ENCODE peak calls at places on chromosomes 1 and 21, in seven cellular contexts. D is OCI-LY7; M is LoVo; I is CD8-positive, alpha-beta T cell; R is omental fat pad; G is choroid plexus epithelial cell; B is CD8-positive, alpha-beta memory T cell. H is an unnamed sample.

GRCh38 chr21:23743821-23744220 is 1863.5 kb downstream of the MRPL39 start:
- DNase-seq in M (no peak), I (no peak), G (no peak), B (no peak), D (no peak), R (no peak), H (no peak)

GRCh38 chr1:109161836-109162606 is 48.1 kb downstream of the ELAPOR1 start:
- DNase-seq in M (no peak), I (no peak), R (no peak), G (peak), B (peak), D (no peak), H (peak)

GRCh38 chr1:98794196-98794886 is 132.8 kb downstream of the SNX7 start:
- DNase-seq in R (no peak), M (peak), G (peak), D (peak), B (peak), I (peak), H (peak)

GRCh38 chr21:44710756-44711326 is 531 bp downstream of the TSPEAR start:
- DNase-seq in M (no peak), R (peak), B (no peak), G (no peak), D (no peak), I (no peak), H (no peak)

GRCh38 chr1:53046930-53047329 is 15.1 kb upstream of the PODN start:
- DNase-seq in D (no peak), G (peak), M (no peak), R (no peak), B (no peak), I (no peak), H (no peak)

GRCh38 chr1:183942933-183943693 is 94.4 kb downstream of the COLGALT2 start:
- DNase-seq in R (no peak), I (no peak), D (no peak), M (no peak), G (peak), B (no peak), H (no peak)

GRCh38 chr1:47409311-47410085 is 6.6 kb upstream of the FOXE3 start:
- DNase-seq in R (no peak), D (no peak), B (no peak), M (no peak), I (no peak), G (peak), H (no peak)

GRCh38 chr1:232123775-232124659 is 497.4 kb downstream of the DISC1 start:
- DNase-seq in G (peak), M (no peak), R (no peak), B (no peak), D (no peak), I (no peak), H (no peak)

GRCh38 chr1:154571964-154572288 is 4.3 kb downstream of the CHRNB2 start:
- DNase-seq in I (no peak), D (no peak), G (no peak), B (no peak), R (no peak), M (no peak), H (no peak)

GRCh38 chr1:6476483-6476882 is 10.5 kb upstream of the TNFRSF25 start:
- DNase-seq in R (no peak), M (peak), G (no peak), D (no peak), I (no peak), B (no peak), H (no peak)

GRCh38 chr1:227885648-227886502 is 61.9 kb downstream of the WNT9A start:
- DNase-seq in B (no peak), R (peak), D (no peak), G (peak), I (peak), M (peak), H (no peak)

GRCh38 chr1:34898220-34898820 is 31.1 kb downstream of the DLGAP3 start:
- DNase-seq in R (no peak), I (no peak), B (no peak), D (no peak), M (no peak), G (peak), H (no peak)

GRCh38 chr1:186183219-186183618 is 191.8 kb downstream of the TPR start:
- DNase-seq in D (no peak), M (peak), I (no peak), R (no peak), B (no peak), G (peak), H (no peak)

GRCh38 chr1:39391741-39392679 is 99.4 kb upstream of the BMP8A start:
- DNase-seq in I (no peak), D (no peak), G (peak), M (peak), R (no peak), B (no peak), H (no peak)

GRCh38 chr1:101181930-101182329 is 54.9 kb upstream of the S1PR1 start:
- DNase-seq in G (peak), R (no peak), I (no peak), D (no peak), M (no peak), B (no peak), H (no peak)

GRCh38 chr21:43282358-43283120 is 113.7 kb downstream of the CRYAA start:
- DNase-seq in M (no peak), B (no peak), I (no peak), D (no peak), R (no peak), G (no peak), H (no peak)

GRCh38 chr1:96306809-96307208 is 414.8 kb upstream of the PTBP2 start:
- DNase-seq in D (no peak), B (no peak), M (no peak), G (peak), R (no peak), I (no peak), H (no peak)

GRCh38 chr1:169163059-169163458 is 56.6 kb downstream of the ATP1B1 start:
- DNase-seq in R (no peak), B (no peak), D (no peak), I (no peak), G (no peak), M (no peak), H (no peak)

GRCh38 chr21:30138483-30138882 is 28.1 kb downstream of the CLDN17 start:
- DNase-seq in G (no peak), R (no peak), D (no peak), I (no peak), B (no peak), M (no peak), H (no peak)

GRCh38 chr21:36459098-36459497 is 20.8 kb downstream of the CLDN14 start:
- DNase-seq in I (no peak), D (no peak), M (no peak), G (no peak), B (no peak), R (no peak), H (no peak)

GRCh38 chr1:24901791-24902470 is 28.1 kb downstream of the RUNX3 start:
- DNase-seq in I (no peak), B (peak), M (no peak), G (no peak), R (peak), D (no peak), H (peak)

GRCh38 chr1:173997796-173998195 is 24.4 kb downstream of the RC3H1 start:
- DNase-seq in I (no peak), M (no peak), R (no peak), B (no peak), D (no peak), G (peak), H (no peak)

GRCh38 chr1:91585982-91586381 is 85.3 kb downstream of the CDC7 start:
- DNase-seq in B (no peak), M (no peak), I (no peak), G (no peak), D (no peak), R (no peak), H (no peak)

GRCh38 chr1:89919174-89919573 is 75.7 kb upstream of the ZNF326 start:
- DNase-seq in D (no peak), B (no peak), I (no peak), R (no peak), M (no peak), G (no peak), H (no peak)

GRCh38 chr21:46411236-46411635 is 47.5 kb upstream of the DIP2A start:
- DNase-seq in G (no peak), D (no peak), R (no peak), I (no peak), B (no peak), M (no peak), H (no peak)